ENCODE peak calls at places on chromosomes 16 and 17, in four cellular contexts. R, H, O and K are unnamed samples.
A peak's percentile ranks its signal among the peaks of the same experiment; 100 is the strongest.

GRCh38 chr17:29977836-29978235 is 36.4 kb downstream of the EFCAB5 start:
- DNase-seq in R (peak; percentile 69), H (no peak), O (peak; percentile 65), K (no peak)

GRCh38 chr16:85011846-85012284 is 530 bp upstream of the ZDHHC7 start:
- DNase-seq in H (no peak), O (no peak), R (no peak), K (no peak)

GRCh38 chr17:79971651-79972050 is 64.0 kb downstream of the TBC1D16 start:
- DNase-seq in H (no peak), R (no peak), O (no peak), K (no peak)

GRCh38 chr16:35559911-35560636 is 2100.7 kb downstream of the TP53TG3F start:
- DNase-seq in O (no peak), H (no peak), R (no peak), K (no peak)

GRCh38 chr16:35146031-35146710 is 1686.8 kb downstream of the TP53TG3F start:
- DNase-seq in O (no peak), H (no peak), R (no peak), K (no peak)

GRCh38 chr17:17300624-17301568 is 2.3 kb upstream of the NT5M start:
- DNase-seq in R (peak; percentile 54), H (peak; percentile 25), O (no peak), K (peak; percentile 19)

GRCh38 chr16:79863128-79864031 is 262.8 kb upstream of the MAF start:
- DNase-seq in O (no peak), R (no peak), H (no peak), K (no peak)

GRCh38 chr17:56807723-56808122 is 26.0 kb downstream of the C17orf67 start:
- DNase-seq in R (no peak), H (no peak), O (no peak), K (no peak)

GRCh38 chr16:11597268-11597690 is 10.6 kb upstream of the LITAF start:
- DNase-seq in R (peak; percentile 39), O (no peak), H (no peak), K (peak; percentile 57)

GRCh38 chr17:82037889-82038195 is 345 bp upstream of the DCXR start:
- DNase-seq in O (no peak), R (no peak), H (no peak), K (no peak)

GRCh38 chr16:1863681-1864460 is 8.1 kb downstream of the MEIOB start:
- DNase-seq in H (no peak), O (no peak), R (peak; percentile 68), K (peak; percentile 47)

GRCh38 chr17:36205637-36206458 is 5.0 kb upstream of the CCL4L2 start:
- DNase-seq in R (no peak), H (no peak), O (no peak), K (no peak)

GRCh38 chr16:78990309-78990701 is 610.2 kb downstream of the MAF start:
- DNase-seq in H (no peak), R (no peak), O (no peak), K (no peak)

GRCh38 chr17:71334041-71334781 is 786.6 kb upstream of the SOX9 start:
- DNase-seq in R (no peak), O (no peak), H (no peak), K (no peak)

GRCh38 chr16:4271176-4272113 is 1.4 kb downstream of the TFAP4 start:
- DNase-seq in R (peak; percentile 93), O (peak; percentile 99), H (peak; percentile 93), K (peak; percentile 90)

GRCh38 chr16:28063611-28064061 is at the start of gene GSG1L:
- DNase-seq in R (no peak), O (no peak), H (no peak), K (no peak)

GRCh38 chr16:89193021-89193575 is 7.2 kb downstream of the SLC22A31 start:
- DNase-seq in R (peak; percentile 97), O (peak; percentile 71), H (peak; percentile 46), K (no peak)

GRCh38 chr17:31582151-31582907 is 190.9 kb downstream of the RAB11FIP4 start:
- DNase-seq in H (peak; percentile 70), O (peak; percentile 81), R (peak; percentile 83), K (peak; percentile 41)

GRCh38 chr17:42117397-42118125 is 3.6 kb downstream of the KAT2A start:
- DNase-seq in H (no peak), O (no peak), R (no peak), K (no peak)

GRCh38 chr16:66667944-66668343 is 28.6 kb downstream of the CMTM4 start:
- DNase-seq in H (no peak), R (no peak), O (no peak), K (no peak)

GRCh38 chr16:90018297-90019200 is 707 bp downstream of the DBNDD1 start:
- DNase-seq in H (no peak), O (no peak), R (no peak), K (no peak)

GRCh38 chr17:65599650-65600049 is 38.2 kb upstream of the AXIN2 start:
- DNase-seq in H (no peak), O (no peak), R (no peak), K (no peak)

GRCh38 chr17:27559996-27560481 is 70.9 kb upstream of the LGALS9 start:
- DNase-seq in H (peak; percentile 87), R (peak; percentile 98), O (peak; percentile 74), K (peak; percentile 82)